ENCODE peak calls at places on chromosomes 2 and 18, in six cellular contexts. B is body of pancreas; Q is activated CD8-positive, alpha-beta memory T cell treated with anti-CD3 and anti-CD28 coated beads for 1 hour; H is stimulated activated naive B cell treated with anti-CD40 and anti-IgM and Interleukin-4, amounts not matched to agents 10 μg/mL and 1 μg/mL and 100 μg/mL, for 72 hours; S is A673; I is neuronal stem cell. L is an unnamed sample.

GRCh38 chr2:201093573-201093972 is 21.8 kb downstream of the NDUFB3 start:
- DNase-seq in B (no peak), Q (no peak), H (no peak), S (no peak), I (no peak), L (no peak)

GRCh38 chr2:201872576-201872975 is 66.2 kb downstream of the CDK15 start:
- DNase-seq in B (no peak), Q (no peak), H (no peak), S (no peak), I (peak), L (peak)

GRCh38 chr2:1772868-1773267 is 28.6 kb upstream of the PXDN start:
- DNase-seq in B (no peak), Q (no peak), H (no peak), S (no peak), I (no peak), L (peak)

GRCh38 chr2:147614491-147614890 is 230.3 kb upstream of the ACVR2A start:
- DNase-seq in B (no peak), Q (no peak), H (no peak), S (no peak), I (no peak), L (no peak)

GRCh38 chr2:194750926-194751325 is 906.1 kb upstream of the SLC39A10 start:
- DNase-seq in B (no peak), Q (no peak), H (no peak), S (no peak), I (no peak), L (no peak)

GRCh38 chr2:45330617-45331016 is 280.4 kb downstream of the SRBD1 start:
- DNase-seq in B (peak), Q (no peak), H (no peak), S (no peak), I (no peak), L (peak)

GRCh38 chr18:57772387-57772799 is 30.7 kb downstream of the ATP8B1 start:
- DNase-seq in B (peak), Q (no peak), H (no peak), S (peak), I (no peak), L (no peak)

GRCh38 chr2:166766220-166766619 is 122.1 kb upstream of the XIRP2 start:
- DNase-seq in B (no peak), Q (no peak), H (no peak), S (no peak), I (no peak), L (no peak)

GRCh38 chr18:22551536-22552151 is 133.9 kb upstream of the CTAGE1 start:
- DNase-seq in B (peak), Q (no peak), H (no peak), S (no peak), I (no peak), L (peak)

GRCh38 chr2:8511868-8512612 is 169.8 kb upstream of the ID2 start:
- DNase-seq in B (no peak), Q (no peak), H (no peak), S (no peak), I (no peak), L (peak)

GRCh38 chr2:25483584-25484266 is 142.0 kb upstream of the DNMT3A start:
- DNase-seq in B (no peak), Q (no peak), H (no peak), S (no peak), I (no peak), L (no peak)

GRCh38 chr2:75528221-75528977 is 32.3 kb downstream of the EVA1A start:
- DNase-seq in B (no peak), Q (no peak), H (no peak), S (peak), I (no peak), L (peak)

GRCh38 chr2:58553937-58554336 is 312.8 kb upstream of the FANCL start:
- DNase-seq in B (peak), Q (no peak), H (no peak), S (peak), I (no peak), L (peak)

GRCh38 chr2:186695081-186695756 is 1.4 kb downstream of the FAM171B start:
- DNase-seq in B (no peak), Q (no peak), H (no peak), S (no peak), I (no peak), L (peak)

GRCh38 chr2:219017166-219017931 is 24.0 kb downstream of the CFAP65 start:
- DNase-seq in B (no peak), Q (no peak), H (no peak), S (no peak), I (no peak), L (no peak)

GRCh38 chr18:5369513-5369912 is 74.0 kb upstream of the ZBTB14 start:
- DNase-seq in B (no peak), Q (no peak), H (no peak), S (no peak), I (no peak), L (no peak)

GRCh38 chr18:23641143-23641720 is 21.5 kb downstream of the ANKRD29 start:
- DNase-seq in B (no peak), Q (no peak), H (no peak), S (no peak), I (no peak), L (no peak)

GRCh38 chr2:239991689-239992314 is 33.3 kb downstream of the NDUFA10 start:
- DNase-seq in B (no peak), Q (no peak), H (no peak), S (peak), I (peak), L (peak)

GRCh38 chr2:37809525-37809924 is 115.6 kb upstream of the RMDN2 start:
- DNase-seq in B (peak), Q (no peak), H (no peak), S (peak), I (no peak), L (peak)

GRCh38 chr2:177651833-177652232 is 259.3 kb downstream of the AGPS start:
- DNase-seq in B (no peak), Q (no peak), H (no peak), S (no peak), I (peak), L (no peak)

GRCh38 chr2:223093436-223093839 is 41.4 kb downstream of the KCNE4 start:
- DNase-seq in B (peak), Q (no peak), H (no peak), S (peak), I (no peak), L (peak)

GRCh38 chr2:26737221-26737620 is 26.9 kb upstream of the SLC35F6 start:
- DNase-seq in B (no peak), Q (no peak), H (no peak), S (no peak), I (no peak), L (no peak)

GRCh38 chr18:73987247-73987980 is 160.2 kb downstream of the FBXO15 start:
- DNase-seq in B (no peak), Q (no peak), H (no peak), S (no peak), I (no peak), L (peak)

GRCh38 chr2:85711578-85712060 is 17.5 kb downstream of the GNLY start:
- DNase-seq in B (no peak), Q (no peak), H (no peak), S (no peak), I (no peak), L (no peak)

GRCh38 chr2:75608684-75609333 is 37.8 kb upstream of the MRPL19 start:
- DNase-seq in B (peak), Q (no peak), H (peak), S (peak), I (peak), L (peak)

GRCh38 chr2:6139142-6139541 is 447.0 kb downstream of the SOX11 start:
- DNase-seq in B (no peak), Q (no peak), H (no peak), S (no peak), I (no peak), L (no peak)

GRCh38 chr18:64037812-64038414 is 68.0 kb downstream of the SERPINB8 start:
- DNase-seq in B (no peak), Q (no peak), H (no peak), S (peak), I (peak), L (peak)

GRCh38 chr18:27057459-27058302 is 127.4 kb downstream of the CHST9 start:
- DNase-seq in B (peak), Q (no peak), H (no peak), S (no peak), I (no peak), L (no peak)

GRCh38 chr2:6948081-6949008 is 31.1 kb downstream of the RNF144A start:
- DNase-seq in B (no peak), Q (no peak), H (no peak), S (no peak), I (no peak), L (no peak)

GRCh38 chr18:23495723-23496440 is 7.4 kb upstream of the RMC1 start:
- DNase-seq in B (no peak), Q (no peak), H (no peak), S (no peak), I (no peak), L (no peak)

GRCh38 chr18:62832282-62832681 is 116.9 kb downstream of the PHLPP1 start:
- DNase-seq in B (no peak), Q (no peak), H (no peak), S (no peak), I (no peak), L (no peak)

GRCh38 chr2:36561223-36561944 is 36.6 kb downstream of the FEZ2 start:
- DNase-seq in B (no peak), Q (no peak), H (no peak), S (peak), I (no peak), L (peak)

GRCh38 chr2:160295519-160296231 is 95.6 kb upstream of the ITGB6 start:
- DNase-seq in B (no peak), Q (no peak), H (no peak), S (no peak), I (no peak), L (no peak)

GRCh38 chr2:234463626-234464290 is 33.1 kb downstream of the ARL4C start:
- DNase-seq in B (peak), Q (peak), H (no peak), S (no peak), I (no peak), L (no peak)

GRCh38 chr2:8219631-8220393 is 462.0 kb upstream of the ID2 start:
- DNase-seq in B (no peak), Q (no peak), H (no peak), S (no peak), I (no peak), L (no peak)

GRCh38 chr2:105747254-105747909 is 2.7 kb downstream of the NCK2 start:
- DNase-seq in B (no peak), Q (no peak), H (no peak), S (no peak), I (no peak), L (no peak)

GRCh38 chr2:94873362-94874276 is 2.4 kb downstream of the TEKT4 start:
- DNase-seq in B (no peak), Q (no peak), H (no peak), S (no peak), I (no peak), L (no peak)

GRCh38 chr2:100248044-100248330 is 74.3 kb downstream of the LONRF2 start:
- DNase-seq in B (no peak), Q (no peak), H (peak), S (no peak), I (no peak), L (no peak)

GRCh38 chr2:234628953-234629352 is 132.1 kb upstream of the ARL4C start:
- DNase-seq in B (no peak), Q (no peak), H (no peak), S (no peak), I (no peak), L (peak)